ENCODE peak calls at places on chromosomes 12 and 14, in ten cellular contexts. I is activated T-cell treated with anti-CD3 and anti-CD28 coated beads for 48 hours, R is GM20000, H is left colon, G is tibial artery, W is nephron progenitor cell, S is M059J, D is left ventricle myocardium inferior, M is NCI-H1105, X is HuH-7. Z is an unnamed sample.
A peak's percentile ranks its signal among the peaks of the same experiment; 100 is the strongest.

GRCh38 chr12:103840399-103840880 is 594 bp downstream of the NT5DC3 start:
- DNase-seq in M (no peak), G (peak; percentile 75), R (peak; percentile 52), W (no peak), H (peak; percentile 41), I (peak; percentile 35), D (peak; percentile 22), X (no peak), S (peak; percentile 42), Z (no peak)

GRCh38 chr12:86613306-86613705 is 357.1 kb upstream of the MGAT4C start:
- DNase-seq in H (no peak), S (no peak), I (no peak), W (no peak), R (no peak), X (no peak), G (no peak), M (peak; percentile 26), D (no peak), Z (no peak)

GRCh38 chr12:40375076-40375475 is 150.3 kb downstream of the LRRK2 start:
- DNase-seq in D (no peak), W (no peak), X (no peak), H (no peak), I (no peak), R (no peak), M (no peak), G (no peak), S (no peak), Z (no peak)

GRCh38 chr12:6226002-6226700 is 26.0 kb downstream of the CD9 start:
- DNase-seq in X (no peak), D (peak; percentile 78), G (peak; percentile 96), I (no peak), W (no peak), R (no peak), M (peak; percentile 62), H (peak; percentile 77), S (no peak), Z (no peak)

GRCh38 chr12:57389033-57389432 is 41.8 kb downstream of the R3HDM2 start:
- DNase-seq in G (no peak), X (no peak), W (no peak), M (no peak), S (peak; percentile 87), D (no peak), R (no peak), I (no peak), H (no peak), Z (peak; percentile 57)

GRCh38 chr12:10716704-10717315 is 6.3 kb downstream of the YBX3 start:
- DNase-seq in W (peak; percentile 29), S (peak; percentile 96), H (peak; percentile 82), R (no peak), X (no peak), G (peak; percentile 93), D (peak; percentile 78), I (no peak), M (peak; percentile 55), Z (peak; percentile 70)

GRCh38 chr12:127108360-127109215 is 1158.4 kb upstream of the TMEM132C start:
- DNase-seq in H (peak; percentile 27), D (peak; percentile 36), I (peak; percentile 30), R (peak; percentile 40), M (peak; percentile 15), X (peak; percentile 37), S (peak; percentile 60), G (no peak), W (peak; percentile 64), Z (peak; percentile 24)

GRCh38 chr14:61202124-61202523 is 79.0 kb downstream of the TMEM30B start:
- DNase-seq in X (no peak), S (no peak), H (no peak), W (no peak), I (no peak), M (no peak), R (no peak), D (no peak), G (no peak), Z (no peak)

GRCh38 chr14:79668941-79669340 is 542.4 kb downstream of the DIO2 start:
- DNase-seq in M (peak; percentile 47), R (no peak), S (no peak), H (no peak), D (no peak), I (no peak), W (no peak), G (no peak), X (no peak), Z (no peak)

GRCh38 chr12:89173096-89173495 is 179.2 kb downstream of the DUSP6 start:
- DNase-seq in M (no peak), X (no peak), I (no peak), W (no peak), G (no peak), H (no peak), R (no peak), D (no peak), S (no peak), Z (no peak)

GRCh38 chr12:115354007-115354452 is 670.1 kb upstream of the TBX3 start:
- DNase-seq in X (no peak), I (no peak), M (no peak), W (no peak), H (peak; percentile 36), R (no peak), S (peak; percentile 96), D (no peak), G (peak; percentile 88), Z (peak; percentile 88)

GRCh38 chr14:73339846-73340565 is 102.7 kb downstream of the PAPLN start:
- DNase-seq in D (no peak), X (no peak), G (no peak), W (no peak), R (no peak), H (no peak), I (no peak), M (no peak), S (no peak), Z (no peak)

GRCh38 chr12:112153900-112154234 is 28.5 kb downstream of the TRAFD1 start:
- DNase-seq in I (no peak), S (no peak), W (no peak), D (no peak), R (no peak), M (no peak), G (no peak), X (no peak), H (no peak), Z (no peak)

GRCh38 chr14:74988993-74989392 is 13.7 kb upstream of the EIF2B2 start:
- DNase-seq in S (no peak), H (no peak), R (no peak), D (no peak), X (no peak), W (no peak), I (no peak), G (no peak), M (no peak), Z (no peak)

GRCh38 chr12:9319044-9319841 is 111.0 kb upstream of the PZP start:
- DNase-seq in R (no peak), S (no peak), I (no peak), G (no peak), W (no peak), M (no peak), H (no peak), D (no peak), X (no peak), Z (no peak)

GRCh38 chr12:71010143-71010479 is 89.6 kb upstream of the PTPRR start:
- DNase-seq in X (no peak), W (no peak), S (no peak), M (no peak), I (no peak), G (no peak), R (no peak), H (no peak), D (no peak), Z (no peak)

GRCh38 chr14:37590810-37591139 is 4.3 kb downstream of the FOXA1 start:
- DNase-seq in X (no peak), D (no peak), S (no peak), M (no peak), H (no peak), W (no peak), R (no peak), G (no peak), I (no peak), Z (no peak)

GRCh38 chr14:41605550-41606248 is 977 bp upstream of the LRFN5 start:
- DNase-seq in S (no peak), R (peak; percentile 21), D (no peak), M (peak; percentile 79), X (peak; percentile 10), I (no peak), W (peak; percentile 53), G (no peak), H (no peak), Z (no peak)

GRCh38 chr14:101442451-101442850 is 118.8 kb upstream of the DIO3 start:
- DNase-seq in G (no peak), S (no peak), X (no peak), H (no peak), D (no peak), W (no peak), R (no peak), M (no peak), I (peak; percentile 52), Z (no peak)

GRCh38 chr14:76715927-76716200 is 45.4 kb upstream of the VASH1 start:
- DNase-seq in G (no peak), R (no peak), W (no peak), M (no peak), H (no peak), X (no peak), D (no peak), S (no peak), I (no peak), Z (no peak)

GRCh38 chr12:125295550-125295949 is 230.3 kb downstream of the AACS start:
- DNase-seq in D (no peak), M (no peak), H (no peak), I (no peak), S (no peak), W (no peak), R (no peak), X (no peak), G (no peak), Z (no peak)

GRCh38 chr12:102406033-102406584 is 74.3 kb downstream of the IGF1 start:
- DNase-seq in X (no peak), D (peak; percentile 38), R (no peak), W (no peak), M (peak; percentile 98), G (no peak), I (no peak), H (no peak), S (peak; percentile 5), Z (no peak)

GRCh38 chr12:100138048-100138907 is 4.4 kb downstream of the BLTP3B start:
- DNase-seq in M (no peak), D (no peak), H (no peak), R (no peak), I (no peak), W (no peak), G (no peak), S (peak; percentile 11), X (no peak), Z (no peak)

GRCh38 chr12:5648692-5649338 is 216.9 kb downstream of the NTF3 start:
- DNase-seq in M (peak; percentile 86), G (no peak), I (no peak), H (no peak), S (peak; percentile 50), W (peak; percentile 44), X (peak; percentile 50), D (no peak), R (no peak), Z (no peak)

GRCh38 chr12:74105434-74105833 is 432.2 kb upstream of the ATXN7L3B start:
- DNase-seq in D (no peak), X (no peak), M (no peak), H (no peak), W (no peak), I (no peak), G (no peak), S (peak; percentile 41), R (no peak), Z (no peak)

GRCh38 chr12:21819236-21819635 is 44.7 kb upstream of the KCNJ8 start:
- DNase-seq in D (no peak), S (no peak), W (no peak), H (no peak), G (no peak), X (no peak), I (no peak), R (no peak), M (no peak), Z (no peak)

Z was measured in AG09309.